ENCODE peak calls at places on chromosomes 5 and 9, in four cellular contexts. B, N, S and C are unnamed samples.

GRCh38 chr5:172714491-172715420 is 56.2 kb downstream of the DUSP1 start:
- DNase-seq in B (peak; percentile 90), N (peak; percentile 73), S (peak; percentile 82), C (peak; percentile 57)

GRCh38 chr5:57989378-57989777 is 470.5 kb downstream of the PLK2 start:
- DNase-seq in B (no peak), N (no peak), S (no peak), C (no peak)

GRCh38 chr9:36798350-36799065 is 225.8 kb downstream of the MELK start:
- DNase-seq in B (no peak), N (no peak), S (peak; percentile 56), C (no peak)

GRCh38 chr9:70259512-70259802 is 679 bp downstream of the SMC5 start:
- DNase-seq in B (no peak), N (no peak), S (peak; percentile 63), C (no peak)

GRCh38 chr5:154179846-154180710 is 10.5 kb upstream of the GALNT10 start:
- DNase-seq in B (no peak), N (no peak), S (peak; percentile 80), C (peak; percentile 67)

GRCh38 chr9:101465330-101465915 is 29.8 kb upstream of the ALDOB start:
- DNase-seq in B (no peak), N (no peak), S (peak; percentile 60), C (peak; percentile 67)

GRCh38 chr5:89827960-89828359 is 581.6 kb downstream of the CETN3 start:
- DNase-seq in B (no peak), N (no peak), S (no peak), C (no peak)

GRCh38 chr9:100466171-100466827 is 6.7 kb upstream of the TMEFF1 start:
- DNase-seq in B (no peak), N (no peak), S (no peak), C (no peak)

GRCh38 chr9:126681336-126681735 is 67.6 kb downstream of the LMX1B start:
- DNase-seq in B (no peak), N (no peak), S (no peak), C (no peak)

GRCh38 chr5:179668404-179668803 is 12.4 kb downstream of the CBY3 start:
- DNase-seq in B (no peak), N (no peak), S (peak; percentile 87), C (peak; percentile 45)

GRCh38 chr9:99019523-99020331 is 76.0 kb downstream of the COL15A1 start:
- DNase-seq in B (no peak), N (no peak), S (no peak), C (no peak)

GRCh38 chr5:141121563-141121962 is at the start of gene PCDHB4:
- DNase-seq in B (peak; percentile 12), N (peak; percentile 65), S (peak; percentile 25), C (no peak)

GRCh38 chr5:140595538-140595937 is 30.9 kb downstream of the SLC35A4 start:
- DNase-seq in B (no peak), N (no peak), S (no peak), C (no peak)

GRCh38 chr9:81264516-81264915 is 424.8 kb downstream of the TLE1 start:
- DNase-seq in B (no peak), N (no peak), S (no peak), C (no peak)

GRCh38 chr5:138999674-139000073 is 124.5 kb upstream of the LRRTM2 start:
- DNase-seq in B (no peak), N (no peak), S (no peak), C (no peak)

GRCh38 chr5:10981927-10982326 is 220.9 kb upstream of the DAP start:
- DNase-seq in B (no peak), N (no peak), S (no peak), C (no peak)

GRCh38 chr5:71537681-71538080 is 49.5 kb upstream of the MCCC2 start:
- DNase-seq in B (no peak), N (no peak), S (peak; percentile 18), C (no peak)

GRCh38 chr5:134138416-134139376 is 24.2 kb downstream of the TCF7 start:
- DNase-seq in B (peak; percentile 34), N (peak; percentile 28), S (no peak), C (no peak)

GRCh38 chr5:50953290-50953689 is 286.9 kb downstream of the PARP8 start:
- DNase-seq in B (no peak), N (no peak), S (no peak), C (no peak)

GRCh38 chr5:139878093-139878492 is 82.5 kb downstream of the PSD2 start:
- DNase-seq in B (no peak), N (peak; percentile 34), S (no peak), C (no peak)

GRCh38 chr5:134113572-134113907 is 941 bp upstream of the TCF7 start:
- DNase-seq in B (no peak), N (no peak), S (no peak), C (no peak)

GRCh38 chr5:74199436-74200210 is 440.9 kb downstream of the ENC1 start:
- DNase-seq in B (no peak), N (no peak), S (no peak), C (no peak)

GRCh38 chr9:138037140-138037539 is 159.6 kb downstream of the CACNA1B start:
- DNase-seq in B (peak; percentile 22), N (peak; percentile 3), S (no peak), C (no peak)

GRCh38 chr5:175542232-175542965 is 64.0 kb downstream of the SFXN1 start:
- DNase-seq in B (no peak), N (no peak), S (no peak), C (no peak)

GRCh38 chr5:72378636-72379289 is 58.6 kb downstream of the PTCD2 start:
- DNase-seq in B (no peak), N (no peak), S (no peak), C (no peak)

DNA sequence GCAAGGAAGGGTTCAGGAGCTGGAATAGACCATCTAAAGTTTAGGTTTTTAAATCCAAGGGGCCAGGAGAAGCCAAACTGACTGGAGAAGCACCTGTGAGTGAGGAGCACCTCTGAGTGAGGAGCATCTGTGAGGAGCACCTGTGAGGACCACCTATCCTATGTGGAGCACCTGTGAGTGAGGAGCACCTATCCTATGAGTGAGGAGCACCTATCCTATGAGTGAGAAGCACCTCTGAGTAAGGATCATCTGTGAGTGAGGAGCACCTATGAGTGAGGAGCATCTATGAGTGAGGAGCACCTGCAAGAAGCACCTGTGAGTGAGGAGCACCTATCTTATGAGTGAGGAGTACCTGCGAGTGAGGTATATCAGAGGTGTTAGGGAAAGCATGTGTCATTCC is 8.0 kb upstream of the OR1Q1 start:
- DNase-seq in B (no peak), N (no peak), S (no peak), C (no peak)
- H3K9me3 ChIP-seq in B (no peaks in the 10 kb centered on the region), N (no peaks in the 10 kb centered on the region), S (peaks cover 3% of the 10 kb centered on the region), C (no peaks in the 10 kb centered on the region)

GRCh38 chr5:56498759-56499395 is 265.7 kb upstream of the ANKRD55 start:
- DNase-seq in B (no peak), N (no peak), S (no peak), C (no peak)

GRCh38 chr5:56503929-56504328 is 270.8 kb upstream of the ANKRD55 start:
- DNase-seq in B (no peak), N (no peak), S (no peak), C (no peak)

GRCh38 chr5:56499877-56500276 is 266.7 kb upstream of the ANKRD55 start:
- DNase-seq in B (no peak), N (no peak), S (no peak), C (no peak)

GRCh38 chr5:56506586-56506985 is 273.5 kb upstream of the ANKRD55 start:
- DNase-seq in B (no peak), N (no peak), S (no peak), C (no peak)

GRCh38 chr5:56501949-56502557 is 268.9 kb upstream of the ANKRD55 start:
- DNase-seq in B (no peak), N (no peak), S (no peak), C (no peak)
- H3K9me3 ChIP-seq in B (peaks cover 3% of the 10 kb centered on the region), N (no peaks in the 10 kb centered on the region), S (no peaks in the 10 kb centered on the region), C (no peaks in the 10 kb centered on the region)

DNA sequence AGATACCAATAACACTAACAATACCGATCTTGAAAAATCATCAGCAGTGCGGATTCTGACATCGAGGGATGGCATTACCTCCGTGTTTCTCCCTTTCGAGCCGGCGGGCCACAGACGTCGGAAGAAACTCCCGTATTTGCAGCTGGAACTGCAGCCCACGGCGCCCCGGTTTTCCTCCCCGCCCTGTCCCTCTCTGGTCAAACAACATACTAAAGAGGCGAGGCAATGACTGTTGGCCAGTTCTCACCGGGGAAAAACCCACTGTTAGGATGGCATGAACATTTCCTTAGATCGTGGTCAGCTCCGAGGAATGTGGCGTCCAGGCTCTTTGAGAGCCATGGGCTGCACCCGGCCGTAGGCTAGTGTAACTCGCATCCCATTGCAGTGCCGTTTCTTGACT is 32.8 kb downstream of the OLFM1 start:
- DNase-seq in B (no peak), N (no peak), S (no peak), C (no peak)
- H3K9me3 ChIP-seq in B (no peaks in the 10 kb centered on the region), N (no peaks in the 10 kb centered on the region), S (no peaks in the 10 kb centered on the region), C (no peaks in the 10 kb centered on the region)

GRCh38 chr9:102844754-102845153 is 150.4 kb upstream of the CYLC2 start:
- DNase-seq in B (no peak), N (no peak), S (no peak), C (no peak)
- H3K9me3 ChIP-seq in B (no peaks in the 10 kb centered on the region), N (no peaks in the 10 kb centered on the region), S (no peaks in the 10 kb centered on the region), C (no peaks in the 10 kb centered on the region)